ENCODE peak calls at places on chromosomes 12 and 14, in four cellular contexts. L, O, A and V are unnamed samples.

GRCh38 chr14:74604896-74605295 is 7.1 kb downstream of the LTBP2 start:
- DNase-seq in O (no peak), A (no peak), L (no peak), V (no peak)

GRCh38 chr14:101318271-101318670 is 243.0 kb upstream of the DIO3 start:
- DNase-seq in A (no peak), O (no peak), L (no peak), V (no peak)

GRCh38 chr12:6312529-6313325 is 2.2 kb downstream of the PLEKHG6 start:
- DNase-seq in L (peak; percentile 92), O (no peak), A (no peak), V (no peak)

GRCh38 chr14:104724407-104724980 is 465 bp downstream of the ADSS1 start:
- DNase-seq in L (peak; percentile 38), O (peak; percentile 38), A (no peak), V (no peak)

GRCh38 chr12:62259993-62260732 is at the start of gene USP15:
- DNase-seq in A (peak; percentile 92), L (peak; percentile 97), O (peak; percentile 82), V (peak; percentile 92)

GRCh38 chr12:85657251-85657650 is 179.0 kb downstream of the RASSF9 start:
- DNase-seq in O (no peak), L (no peak), A (no peak), V (no peak)

GRCh38 chr12:59023861-59024424 is 103.6 kb upstream of the LRIG3 start:
- DNase-seq in L (no peak), A (no peak), O (no peak), V (no peak)

GRCh38 chr12:76883826-76884225 is 5.0 kb upstream of the CSRP2 start:
- DNase-seq in O (no peak), L (no peak), A (peak; percentile 9), V (no peak)

GRCh38 chr14:89674906-89675305 is 257.9 kb upstream of the FOXN3 start:
- DNase-seq in L (no peak), O (no peak), A (no peak), V (no peak)

GRCh38 chr12:122659579-122659978 is 43.6 kb downstream of the HCAR2 start:
- DNase-seq in A (no peak), L (no peak), O (no peak), V (no peak)

GRCh38 chr12:48165089-48166031 is 8.0 kb upstream of the ASB8 start:
- DNase-seq in O (peak; percentile 59), A (no peak), L (no peak), V (no peak)

GRCh38 chr12:100293017-100293416 is 26.0 kb downstream of the SCYL2 start:
- DNase-seq in O (no peak), L (no peak), A (no peak), V (no peak)

GRCh38 chr14:102344485-102344884 is 18.2 kb downstream of the CINP start:
- DNase-seq in A (no peak), O (no peak), L (no peak), V (peak; percentile 89)

GRCh38 chr12:62882140-62882539 is 52.8 kb downstream of the PPM1H start:
- DNase-seq in L (no peak), A (no peak), O (no peak), V (no peak)

GRCh38 chr12:5806376-5807089 is 138.5 kb downstream of the ANO2 start:
- DNase-seq in A (no peak), L (no peak), O (no peak), V (no peak)

GRCh38 chr12:67042697-67043131 is 226.4 kb upstream of the CAND1 start:
- DNase-seq in O (peak; percentile 26), A (no peak), L (no peak), V (no peak)

GRCh38 chr12:104285740-104286537 is 17.6 kb upstream of the EID3 start:
- DNase-seq in L (peak; percentile 57), A (no peak), O (no peak), V (no peak)

GRCh38 chr12:104742551-104742961 is 215.5 kb downstream of the SLC41A2 start:
- DNase-seq in L (no peak), A (no peak), O (no peak), V (peak; percentile 62)

GRCh38 chr12:85281947-85282312 is 1.9 kb downstream of the ALX1 start:
- DNase-seq in A (no peak), L (no peak), O (no peak), V (no peak)

GRCh38 chr12:6821271-6821673 is 349 bp upstream of the GPR162 start:
- DNase-seq in A (peak; percentile 57), O (peak; percentile 29), L (peak; percentile 60), V (peak; percentile 90)

GRCh38 chr12:82486524-82487235 is 128.4 kb downstream of the METTL25 start:
- DNase-seq in A (no peak), L (no peak), O (no peak), V (no peak)

GRCh38 chr12:62435337-62436163 is 31.1 kb upstream of the MON2 start:
- DNase-seq in A (peak; percentile 15), L (peak; percentile 52), O (peak; percentile 77), V (peak; percentile 48)

GRCh38 chr12:57479043-57479375 is 657 bp downstream of the ARHGAP9 start:
- DNase-seq in A (no peak), L (no peak), O (no peak), V (no peak)

GRCh38 chr12:57477710-57478681 is 1.7 kb downstream of the ARHGAP9 start:
- DNase-seq in L (no peak), O (no peak), A (no peak), V (no peak)

GRCh38 chr12:57481671-57482070 is 2.0 kb upstream of the ARHGAP9 start:
- DNase-seq in O (no peak), L (no peak), A (no peak), V (no peak)

GRCh38 chr12:57476993-57477709 is 2.5 kb downstream of the ARHGAP9 start:
- DNase-seq in A (no peak), L (no peak), O (no peak), V (no peak)

DNA sequence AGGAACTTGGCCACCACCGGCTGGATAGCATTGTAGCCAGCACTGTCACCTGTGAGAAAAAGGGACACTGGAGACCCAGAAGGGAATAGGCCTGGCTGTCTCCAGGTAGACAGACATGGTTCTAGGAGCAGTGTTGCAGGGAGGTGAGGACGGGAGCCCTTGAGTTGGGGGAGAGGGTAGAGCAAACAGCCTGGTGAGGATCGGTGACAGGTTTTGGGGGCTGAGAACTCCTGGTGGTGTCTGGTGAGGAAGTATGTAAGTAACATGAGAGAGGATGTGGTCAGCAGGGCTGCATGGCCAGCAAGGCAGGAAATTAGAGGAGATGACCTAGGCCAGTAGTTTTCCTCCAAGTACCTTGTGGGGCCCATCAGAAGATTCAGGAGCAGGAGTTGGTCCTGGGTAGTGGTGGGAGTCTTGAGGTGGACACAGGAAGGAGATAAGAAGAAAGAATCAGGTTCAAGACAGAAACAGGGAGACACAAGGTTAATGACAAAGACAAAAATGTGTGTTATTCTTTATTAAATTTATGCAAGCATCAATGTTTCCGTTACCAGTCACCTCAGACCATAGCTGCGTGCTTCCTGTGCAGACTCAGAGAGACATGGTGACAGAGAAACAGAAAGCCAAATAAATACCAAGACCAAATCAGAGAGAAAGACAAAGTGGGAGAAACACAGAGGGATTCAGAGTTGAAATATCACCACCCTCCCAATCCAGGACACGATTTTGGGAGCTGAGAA is at the start of gene ARHGAP9:
- DNase-seq in A (no peak), O (no peak), L (no peak), V (no peak)
- H3K4me3 ChIP-seq in A (peak within 1 kb of the TSS; percentile 44), O (no peak within 1 kb of the TSS), L (peak within 1 kb of the TSS; percentile 44), V (no peak within 1 kb of the TSS)

GRCh38 chr12:11026118-11026517 is 3.7 kb upstream of the TAS2R19 start:
- DNase-seq in O (no peak), A (no peak), L (no peak), V (no peak)
- TF ChIP-seq CTCF in O (no peak), A (no peak), L (no peak), V (no peak)

GRCh38 chr14:24332094-24332983 is 2.5 kb downstream of the ADCY4 start:
- DNase-seq in A (peak; percentile 80), L (peak; percentile 87), O (peak; percentile 93), V (peak; percentile 49)
- H3K4me3 ChIP-seq in A (peak overlapping the region; percentile 39), L (peak overlapping the region; percentile 41), O (no peak overlapping the region), V (peak overlapping the region; percentile 34)

GRCh38 chr12:115918763-115919162 is 358.7 kb downstream of the MED13L start:
- DNase-seq in A (no peak), L (no peak), O (no peak), V (no peak)

GRCh38 chr12:115923851-115924250 is 353.6 kb downstream of the MED13L start:
- DNase-seq in O (no peak), A (no peak), L (no peak), V (no peak)

GRCh38 chr12:115920395-115921183 is 356.9 kb downstream of the MED13L start:
- DNase-seq in A (no peak), L (no peak), O (no peak), V (no peak)

GRCh38 chr12:115926037-115926670 is 351.3 kb downstream of the MED13L start:
- DNase-seq in O (no peak), A (no peak), L (no peak), V (no peak)

GRCh38 chr12:115922952-115923564 is 354.4 kb downstream of the MED13L start:
- DNase-seq in O (peak; percentile 40), L (no peak), A (no peak), V (no peak)
- TF ChIP-seq CTCF in O (peak; percentile 37), L (no peak), A (no peak), V (no peak)

GRCh38 chr12:53288322-53288721 is 7.0 kb upstream of the PFDN5 start:
- DNase-seq in O (no peak), A (no peak), L (no peak), V (no peak)

GRCh38 chr12:53292441-53292840 is 2.9 kb upstream of the PFDN5 start:
- DNase-seq in L (no peak), A (no peak), O (no peak), V (no peak)

GRCh38 chr12:53287741-53288216 is 7.6 kb upstream of the PFDN5 start:
- DNase-seq in O (peak; percentile 82), L (peak; percentile 79), A (peak; percentile 82), V (peak; percentile 55)

GRCh38 chr12:53290661-53291060 is 4.7 kb upstream of the PFDN5 start:
- DNase-seq in A (no peak), L (no peak), O (no peak), V (no peak)

DNA sequence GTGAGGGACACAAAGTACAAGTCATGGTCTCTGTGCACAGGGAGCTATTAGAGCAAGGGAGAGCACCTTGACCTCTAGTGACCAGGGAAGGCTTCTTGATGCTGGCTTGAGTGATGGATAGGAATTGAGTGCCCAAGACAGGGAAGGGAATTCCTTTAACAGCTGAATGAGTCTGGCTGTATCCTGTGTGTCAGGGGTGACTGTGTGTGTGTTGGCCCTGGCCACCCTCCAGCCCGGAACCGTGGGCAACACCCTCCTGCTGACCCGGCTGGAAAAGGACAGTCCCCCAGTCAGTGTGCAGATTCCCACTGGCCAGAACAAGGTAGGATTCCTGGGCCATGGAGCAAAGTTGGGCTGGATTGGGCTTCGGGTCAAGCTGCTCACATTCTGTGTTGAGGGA is 5.5 kb upstream of the PFDN5 start:
- DNase-seq in O (no peak), L (no peak), A (no peak), V (no peak)
- H3K4me3 ChIP-seq in O (no peak overlapping the region), L (no peak overlapping the region), A (no peak overlapping the region), V (no peak overlapping the region)